ENCODE peak calls at places on chromosomes 16 and 17, in nine cellular contexts. One of them, this sample, is unnamed.

GRCh38 chr16:54462151-54462651 is 175.6 kb upstream of the IRX3 start:
- DNase-seq in naive thymus-derived CD4-positive, alpha-beta T cell: no peak
- DNase-seq in activated naive CD4-positive, alpha-beta T cell: no peak
- DNase-seq in AG04450: no peak
- DNase-seq in NCI-H1930: no peak
- DNase-seq in NCI-H1105: no peak
- DNase-seq in prostate gland: no peak
- DNase-seq in H54: no peak
- DNase-seq in mesothelial cell of epicardium: no peak
- DNase-seq in this sample: no peak

GRCh38 chr16:89970011-89970410 is 21.5 kb downstream of the DEF8 start:
- DNase-seq in activated naive CD4-positive, alpha-beta T cell: no peak
- DNase-seq in H54: no peak
- DNase-seq in NCI-H1105: no peak
- DNase-seq in prostate gland: no peak
- DNase-seq in AG04450: no peak
- DNase-seq in naive thymus-derived CD4-positive, alpha-beta T cell: no peak
- DNase-seq in NCI-H1930: no peak
- DNase-seq in mesothelial cell of epicardium: no peak
- DNase-seq in this sample: no peak

GRCh38 chr17:3891626-3892094 is 1.2 kb downstream of the CAMKK1 start:
- DNase-seq in NCI-H1105: no peak
- DNase-seq in prostate gland: no peak
- DNase-seq in naive thymus-derived CD4-positive, alpha-beta T cell: no peak
- DNase-seq in mesothelial cell of epicardium: no peak
- DNase-seq in AG04450: no peak
- DNase-seq in activated naive CD4-positive, alpha-beta T cell: no peak
- DNase-seq in NCI-H1930: no peak
- DNase-seq in H54: peak; percentile 51
- DNase-seq in this sample: peak; percentile 25

GRCh38 chr17:7888184-7888920 is at the start of gene CHD3:
- DNase-seq in NCI-H1930: no peak
- DNase-seq in AG04450: no peak
- DNase-seq in activated naive CD4-positive, alpha-beta T cell: peak; percentile 40
- DNase-seq in prostate gland: peak; percentile 87
- DNase-seq in naive thymus-derived CD4-positive, alpha-beta T cell: peak; percentile 48
- DNase-seq in mesothelial cell of epicardium: no peak
- DNase-seq in H54: no peak
- DNase-seq in NCI-H1105: peak; percentile 49
- DNase-seq in this sample: peak; percentile 14

GRCh38 chr17:12512712-12513355 is 152.9 kb upstream of the MYOCD start:
- DNase-seq in NCI-H1105: no peak
- DNase-seq in naive thymus-derived CD4-positive, alpha-beta T cell: no peak
- DNase-seq in prostate gland: no peak
- DNase-seq in H54: no peak
- DNase-seq in NCI-H1930: no peak
- DNase-seq in mesothelial cell of epicardium: no peak
- DNase-seq in activated naive CD4-positive, alpha-beta T cell: no peak
- DNase-seq in AG04450: no peak
- DNase-seq in this sample: no peak

GRCh38 chr17:13311301-13311700 is 290.4 kb downstream of the HS3ST3A1 start:
- DNase-seq in H54: no peak
- DNase-seq in NCI-H1105: peak; percentile 87
- DNase-seq in prostate gland: no peak
- DNase-seq in NCI-H1930: no peak
- DNase-seq in naive thymus-derived CD4-positive, alpha-beta T cell: no peak
- DNase-seq in mesothelial cell of epicardium: no peak
- DNase-seq in activated naive CD4-positive, alpha-beta T cell: no peak
- DNase-seq in AG04450: no peak
- DNase-seq in this sample: no peak

GRCh38 chr17:70517808-70518207 is 348.5 kb downstream of the KCNJ2 start:
- DNase-seq in activated naive CD4-positive, alpha-beta T cell: no peak
- DNase-seq in naive thymus-derived CD4-positive, alpha-beta T cell: no peak
- DNase-seq in AG04450: no peak
- DNase-seq in NCI-H1105: no peak
- DNase-seq in prostate gland: no peak
- DNase-seq in mesothelial cell of epicardium: no peak
- DNase-seq in NCI-H1930: no peak
- DNase-seq in H54: no peak
- DNase-seq in this sample: no peak

GRCh38 chr17:6279659-6280058 is 155.3 kb downstream of the AIPL1 start:
- DNase-seq in naive thymus-derived CD4-positive, alpha-beta T cell: no peak
- DNase-seq in H54: no peak
- DNase-seq in prostate gland: peak; percentile 33
- DNase-seq in NCI-H1105: peak; percentile 67
- DNase-seq in mesothelial cell of epicardium: no peak
- DNase-seq in activated naive CD4-positive, alpha-beta T cell: no peak
- DNase-seq in NCI-H1930: no peak
- DNase-seq in AG04450: no peak
- DNase-seq in this sample: no peak

GRCh38 chr17:39951924-39952664 is 10.7 kb upstream of the GSDMA start:
- DNase-seq in AG04450: no peak
- DNase-seq in naive thymus-derived CD4-positive, alpha-beta T cell: no peak
- DNase-seq in NCI-H1105: no peak
- DNase-seq in NCI-H1930: no peak
- DNase-seq in prostate gland: no peak
- DNase-seq in H54: no peak
- DNase-seq in activated naive CD4-positive, alpha-beta T cell: no peak
- DNase-seq in mesothelial cell of epicardium: no peak
- DNase-seq in this sample: no peak

GRCh38 chr16:46817961-46818360 is 13.0 kb downstream of the C16orf87 start:
- DNase-seq in AG04450: no peak
- DNase-seq in NCI-H1105: no peak
- DNase-seq in NCI-H1930: no peak
- DNase-seq in H54: no peak
- DNase-seq in mesothelial cell of epicardium: no peak
- DNase-seq in prostate gland: no peak
- DNase-seq in activated naive CD4-positive, alpha-beta T cell: no peak
- DNase-seq in naive thymus-derived CD4-positive, alpha-beta T cell: no peak
- DNase-seq in this sample: no peak

GRCh38 chr16:1993731-1994131 is 4.0 kb downstream of the SYNGR3 start:
- DNase-seq in activated naive CD4-positive, alpha-beta T cell: no peak
- DNase-seq in NCI-H1930: no peak
- DNase-seq in mesothelial cell of epicardium: no peak
- DNase-seq in AG04450: no peak
- DNase-seq in naive thymus-derived CD4-positive, alpha-beta T cell: no peak
- DNase-seq in prostate gland: no peak
- DNase-seq in NCI-H1105: no peak
- DNase-seq in H54: no peak
- DNase-seq in this sample: no peak

GRCh38 chr16:80387308-80387921 is 153.4 kb upstream of the DYNLRB2 start:
- DNase-seq in activated naive CD4-positive, alpha-beta T cell: no peak
- DNase-seq in AG04450: no peak
- DNase-seq in prostate gland: no peak
- DNase-seq in naive thymus-derived CD4-positive, alpha-beta T cell: no peak
- DNase-seq in NCI-H1105: no peak
- DNase-seq in mesothelial cell of epicardium: no peak
- DNase-seq in NCI-H1930: no peak
- DNase-seq in H54: no peak
- DNase-seq in this sample: no peak

GRCh38 chr16:64184156-64184555 is 937.7 kb downstream of the CDH11 start:
- DNase-seq in H54: no peak
- DNase-seq in mesothelial cell of epicardium: no peak
- DNase-seq in NCI-H1930: no peak
- DNase-seq in NCI-H1105: no peak
- DNase-seq in AG04450: no peak
- DNase-seq in activated naive CD4-positive, alpha-beta T cell: no peak
- DNase-seq in prostate gland: no peak
- DNase-seq in naive thymus-derived CD4-positive, alpha-beta T cell: no peak
- DNase-seq in this sample: no peak

GRCh38 chr16:56294014-56294413 is 102.7 kb downstream of the GNAO1 start:
- DNase-seq in prostate gland: no peak
- DNase-seq in H54: no peak
- DNase-seq in naive thymus-derived CD4-positive, alpha-beta T cell: no peak
- DNase-seq in NCI-H1105: no peak
- DNase-seq in AG04450: no peak
- DNase-seq in NCI-H1930: no peak
- DNase-seq in mesothelial cell of epicardium: no peak
- DNase-seq in activated naive CD4-positive, alpha-beta T cell: no peak
- DNase-seq in this sample: no peak

GRCh38 chr17:54992797-54993639 is 24.5 kb downstream of the STXBP4 start:
- DNase-seq in NCI-H1105: peak; percentile 16
- DNase-seq in AG04450: no peak
- DNase-seq in NCI-H1930: peak; percentile 11
- DNase-seq in activated naive CD4-positive, alpha-beta T cell: no peak
- DNase-seq in mesothelial cell of epicardium: no peak
- DNase-seq in prostate gland: peak; percentile 23
- DNase-seq in H54: peak; percentile 12
- DNase-seq in naive thymus-derived CD4-positive, alpha-beta T cell: peak; percentile 34
- DNase-seq in this sample: peak; percentile 61

GRCh38 chr17:55641559-55642160 is 81.0 kb downstream of the TMEM100 start:
- DNase-seq in prostate gland: peak; percentile 41
- DNase-seq in AG04450: peak; percentile 48
- DNase-seq in NCI-H1930: no peak
- DNase-seq in activated naive CD4-positive, alpha-beta T cell: no peak
- DNase-seq in mesothelial cell of epicardium: peak; percentile 20
- DNase-seq in H54: peak; percentile 4
- DNase-seq in naive thymus-derived CD4-positive, alpha-beta T cell: no peak
- DNase-seq in NCI-H1105: no peak
- DNase-seq in this sample: peak; percentile 69

GRCh38 chr17:42472709-42473521 is 14.2 kb downstream of the ATP6V0A1 start:
- DNase-seq in mesothelial cell of epicardium: no peak
- DNase-seq in NCI-H1105: no peak
- DNase-seq in NCI-H1930: no peak
- DNase-seq in activated naive CD4-positive, alpha-beta T cell: no peak
- DNase-seq in AG04450: peak; percentile 70
- DNase-seq in prostate gland: no peak
- DNase-seq in naive thymus-derived CD4-positive, alpha-beta T cell: no peak
- DNase-seq in H54: no peak
- DNase-seq in this sample: no peak

GRCh38 chr17:34167359-34167758 is 87.7 kb upstream of the CCL2 start:
- DNase-seq in prostate gland: peak; percentile 41
- DNase-seq in mesothelial cell of epicardium: no peak
- DNase-seq in H54: no peak
- DNase-seq in naive thymus-derived CD4-positive, alpha-beta T cell: no peak
- DNase-seq in NCI-H1930: no peak
- DNase-seq in activated naive CD4-positive, alpha-beta T cell: no peak
- DNase-seq in AG04450: no peak
- DNase-seq in NCI-H1105: peak; percentile 72
- DNase-seq in this sample: no peak

This sample was measured in dermis microvascular lymphatic vessel endothelial cell.